ENCODE peak calls at places on chromosome 16, in five cellular contexts. One of them, this sample, is unnamed.

GRCh38 chr16:67506468-67506867 is 22.2 kb upstream of the RIPOR1 start:
- DNase-seq in CD8-positive, alpha-beta T cell: no peak
- DNase-seq in naive thymus-derived CD4-positive, alpha-beta T cell: no peak
- DNase-seq in cardiac septum: no peak
- DNase-seq in neural crest cell: no peak
- DNase-seq in this sample: no peak

GRCh38 chr16:82432261-82432660 is 194.5 kb upstream of the CDH13 start:
- DNase-seq in naive thymus-derived CD4-positive, alpha-beta T cell: no peak
- DNase-seq in neural crest cell: no peak
- DNase-seq in CD8-positive, alpha-beta T cell: no peak
- DNase-seq in cardiac septum: no peak
- DNase-seq in this sample: no peak

GRCh38 chr16:80837421-80838263 is 33.2 kb upstream of the CDYL2 start:
- DNase-seq in cardiac septum: no peak
- DNase-seq in naive thymus-derived CD4-positive, alpha-beta T cell: no peak
- DNase-seq in CD8-positive, alpha-beta T cell: no peak
- DNase-seq in neural crest cell: no peak
- DNase-seq in this sample: no peak

GRCh38 chr16:73126453-73126853 is 78.5 kb upstream of the ZFHX3 start:
- DNase-seq in neural crest cell: no peak
- DNase-seq in cardiac septum: no peak
- DNase-seq in CD8-positive, alpha-beta T cell: no peak
- DNase-seq in naive thymus-derived CD4-positive, alpha-beta T cell: no peak
- DNase-seq in this sample: no peak

GRCh38 chr16:54400261-54400660 is 113.7 kb upstream of the IRX3 start:
- DNase-seq in neural crest cell: no peak
- DNase-seq in CD8-positive, alpha-beta T cell: no peak
- DNase-seq in naive thymus-derived CD4-positive, alpha-beta T cell: no peak
- DNase-seq in cardiac septum: no peak
- DNase-seq in this sample: no peak

GRCh38 chr16:65697061-65697460 is 575.2 kb upstream of the CDH11 start:
- DNase-seq in neural crest cell: no peak
- DNase-seq in naive thymus-derived CD4-positive, alpha-beta T cell: no peak
- DNase-seq in cardiac septum: no peak
- DNase-seq in CD8-positive, alpha-beta T cell: no peak
- DNase-seq in this sample: no peak

GRCh38 chr16:27382187-27382855 is 19.7 kb upstream of the IL21R start:
- DNase-seq in naive thymus-derived CD4-positive, alpha-beta T cell: no peak
- DNase-seq in neural crest cell: no peak
- DNase-seq in cardiac septum: no peak
- DNase-seq in CD8-positive, alpha-beta T cell: no peak
- DNase-seq in this sample: no peak

GRCh38 chr16:77991701-77992100 is 30.6 kb upstream of the CLEC3A start:
- DNase-seq in cardiac septum: no peak
- DNase-seq in CD8-positive, alpha-beta T cell: no peak
- DNase-seq in naive thymus-derived CD4-positive, alpha-beta T cell: no peak
- DNase-seq in neural crest cell: no peak
- DNase-seq in this sample: no peak

GRCh38 chr16:24789881-24790280 is 55.9 kb upstream of the SLC5A11 start:
- DNase-seq in neural crest cell: no peak
- DNase-seq in CD8-positive, alpha-beta T cell: no peak
- DNase-seq in naive thymus-derived CD4-positive, alpha-beta T cell: no peak
- DNase-seq in cardiac septum: no peak
- DNase-seq in this sample: no peak

GRCh38 chr16:31224092-31224955 is 7.4 kb upstream of the PYDC1 start:
- DNase-seq in naive thymus-derived CD4-positive, alpha-beta T cell: no peak
- DNase-seq in CD8-positive, alpha-beta T cell: no peak
- DNase-seq in cardiac septum: no peak
- DNase-seq in neural crest cell: no peak
- DNase-seq in this sample: no peak

GRCh38 chr16:12300946-12301500 is 324.5 kb downstream of the SNX29 start:
- DNase-seq in naive thymus-derived CD4-positive, alpha-beta T cell: no peak
- DNase-seq in cardiac septum: no peak
- DNase-seq in CD8-positive, alpha-beta T cell: no peak
- DNase-seq in neural crest cell: no peak
- DNase-seq in this sample: no peak

GRCh38 chr16:75927824-75928223 is 201.5 kb upstream of the CPHXL start:
- DNase-seq in CD8-positive, alpha-beta T cell: no peak
- DNase-seq in naive thymus-derived CD4-positive, alpha-beta T cell: no peak
- DNase-seq in cardiac septum: no peak
- DNase-seq in neural crest cell: no peak
- DNase-seq in this sample: no peak

GRCh38 chr16:73717266-73718057 is 579.2 kb upstream of the PSMD7 start:
- DNase-seq in CD8-positive, alpha-beta T cell: no peak
- DNase-seq in naive thymus-derived CD4-positive, alpha-beta T cell: no peak
- DNase-seq in neural crest cell: no peak
- DNase-seq in cardiac septum: no peak
- DNase-seq in this sample: no peak